ENCODE peak calls at places on chromosomes 2 and 18, in eight cellular contexts. One of them, this sample, is unnamed. For H3K27me3, the result is how much of the 10 kb centered on the place peaks cover.

GRCh38 chr18:59229681-59230443 is 9.9 kb downstream of the GRP start:
- DNase-seq in sigmoid colon: no peak
- DNase-seq in HCT116: no peak
- DNase-seq in HepG2: no peak
- DNase-seq in breast epithelium: no peak
- DNase-seq in heart left ventricle: no peak
- DNase-seq in IMR-90: no peak
- DNase-seq in transverse colon: no peak
- DNase-seq in this sample: no peak

GRCh38 chr18:75208055-75208835 is 694 bp downstream of the PTGR3 start:
- DNase-seq in IMR-90: peak
- DNase-seq in HepG2: peak
- DNase-seq in HCT116: no peak
- DNase-seq in breast epithelium: peak
- DNase-seq in heart left ventricle: peak
- DNase-seq in transverse colon: peak
- DNase-seq in sigmoid colon: peak
- DNase-seq in this sample: no peak

GRCh38 chr2:83071914-83072313 is 1387.2 kb downstream of the SUCLG1 start:
- DNase-seq in sigmoid colon: no peak
- DNase-seq in transverse colon: no peak
- DNase-seq in breast epithelium: no peak
- DNase-seq in heart left ventricle: no peak
- DNase-seq in HepG2: no peak
- DNase-seq in HCT116: no peak
- DNase-seq in IMR-90: no peak
- DNase-seq in this sample: no peak

GRCh38 chr2:69177063-69177771 is 164.2 kb downstream of the ANTXR1 start:
- DNase-seq in heart left ventricle: peak
- DNase-seq in sigmoid colon: peak
- DNase-seq in HCT116: no peak
- DNase-seq in breast epithelium: no peak
- DNase-seq in transverse colon: peak
- DNase-seq in IMR-90: peak
- DNase-seq in HepG2: peak
- DNase-seq in this sample: no peak

GRCh38 chr2:178747767-178748166 is 59.5 kb downstream of the TTN start:
- DNase-seq in HepG2: no peak
- DNase-seq in heart left ventricle: no peak
- DNase-seq in transverse colon: no peak
- DNase-seq in breast epithelium: no peak
- DNase-seq in IMR-90: peak
- DNase-seq in HCT116: no peak
- DNase-seq in sigmoid colon: no peak
- DNase-seq in this sample: no peak

GRCh38 chr2:216636570-216637450 is 3.6 kb downstream of the IGFBP2 start:
- DNase-seq in breast epithelium: no peak
- DNase-seq in IMR-90: peak
- DNase-seq in heart left ventricle: no peak
- DNase-seq in HCT116: peak
- DNase-seq in sigmoid colon: no peak
- DNase-seq in transverse colon: peak
- DNase-seq in HepG2: peak
- DNase-seq in this sample: no peak

GRCh38 chr2:152402780-152403388 is 67.9 kb downstream of the FMNL2 start:
- DNase-seq in heart left ventricle: no peak
- DNase-seq in sigmoid colon: no peak
- DNase-seq in HCT116: no peak
- DNase-seq in IMR-90: no peak
- DNase-seq in transverse colon: no peak
- DNase-seq in HepG2: no peak
- DNase-seq in breast epithelium: no peak
- DNase-seq in this sample: no peak

GRCh38 chr2:101473911-101474751 is 781 bp downstream of the RFX8 start:
- DNase-seq in HepG2: no peak
- DNase-seq in HCT116: no peak
- DNase-seq in sigmoid colon: peak
- DNase-seq in IMR-90: peak
- DNase-seq in breast epithelium: no peak
- DNase-seq in heart left ventricle: peak
- DNase-seq in transverse colon: peak
- DNase-seq in this sample: no peak

GRCh38 chr2:21800356-21800755 is 676.6 kb downstream of the TDRD15 start:
- DNase-seq in heart left ventricle: no peak
- DNase-seq in HepG2: no peak
- DNase-seq in IMR-90: peak
- DNase-seq in HCT116: no peak
- DNase-seq in transverse colon: no peak
- DNase-seq in breast epithelium: no peak
- DNase-seq in sigmoid colon: no peak
- DNase-seq in this sample: no peak

GRCh38 chr2:96647681-96648080 is 5.1 kb downstream of the FER1L5 start:
- DNase-seq in HepG2: no peak
- DNase-seq in transverse colon: no peak
- DNase-seq in IMR-90: no peak
- DNase-seq in breast epithelium: no peak
- DNase-seq in HCT116: no peak
- DNase-seq in heart left ventricle: no peak
- DNase-seq in sigmoid colon: no peak
- DNase-seq in this sample: no peak

GRCh38 chr2:166831930-166832329 is 56.4 kb upstream of the XIRP2 start:
- DNase-seq in transverse colon: no peak
- DNase-seq in HepG2: no peak
- DNase-seq in sigmoid colon: no peak
- DNase-seq in breast epithelium: no peak
- DNase-seq in IMR-90: peak
- DNase-seq in HCT116: no peak
- DNase-seq in heart left ventricle: no peak
- DNase-seq in this sample: no peak

GRCh38 chr2:10659898-10660568 is 29.7 kb downstream of the NOL10 start:
- DNase-seq in transverse colon: peak
- DNase-seq in HCT116: peak
- DNase-seq in IMR-90: peak
- DNase-seq in HepG2: peak
- DNase-seq in sigmoid colon: no peak
- DNase-seq in heart left ventricle: peak
- DNase-seq in breast epithelium: no peak
- DNase-seq in this sample: no peak

GRCh38 chr18:60676807-60677206 is 304.2 kb upstream of the MC4R start:
- DNase-seq in transverse colon: no peak
- DNase-seq in IMR-90: no peak
- DNase-seq in breast epithelium: no peak
- DNase-seq in heart left ventricle: no peak
- DNase-seq in sigmoid colon: no peak
- DNase-seq in HepG2: no peak
- DNase-seq in HCT116: no peak
- DNase-seq in this sample: no peak

GRCh38 chr2:280655-281110 is 7.2 kb downstream of the ALKAL2 start:
- DNase-seq in breast epithelium: no peak
- DNase-seq in sigmoid colon: no peak
- DNase-seq in IMR-90: no peak
- DNase-seq in transverse colon: no peak
- DNase-seq in heart left ventricle: no peak
- DNase-seq in HCT116: no peak
- DNase-seq in HepG2: no peak
- DNase-seq in this sample: no peak

DNA sequence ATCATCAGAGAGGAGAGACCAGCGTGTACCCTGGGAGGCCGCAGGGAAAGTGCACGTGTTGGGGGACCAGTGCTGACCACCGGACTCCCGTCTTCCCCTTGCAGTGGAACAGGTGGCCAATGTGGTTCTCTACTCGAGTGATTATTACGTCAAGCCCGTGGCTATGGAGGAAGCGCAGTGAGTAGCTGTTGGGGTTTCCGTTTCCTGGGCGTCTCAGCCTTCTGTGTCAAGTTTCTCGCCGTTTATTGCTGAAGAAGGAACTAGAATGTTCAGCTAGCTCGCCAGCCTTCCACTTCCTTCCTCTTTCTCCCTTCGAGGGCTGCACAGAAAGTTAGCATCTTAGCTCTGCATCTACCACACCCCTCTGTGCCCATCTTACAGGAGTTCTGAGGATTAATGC is 22.8 kb upstream of the DGKD start:
- DNase-seq in transverse colon: peak
- DNase-seq in breast epithelium: peak
- DNase-seq in IMR-90: no peak
- DNase-seq in HepG2: no peak
- DNase-seq in sigmoid colon: peak
- DNase-seq in heart left ventricle: peak
- DNase-seq in HCT116: no peak
- DNase-seq in this sample: peak
- TF ChIP-seq POLR2A in transverse colon: no peak
- TF ChIP-seq POLR2A in breast epithelium: no peak
- TF ChIP-seq POLR2A in IMR-90: no peak
- TF ChIP-seq POLR2A in HepG2: no peak
- TF ChIP-seq POLR2A in sigmoid colon: no peak
- TF ChIP-seq POLR2A in heart left ventricle: no peak
- TF ChIP-seq POLR2A in HCT116: no peak
- TF ChIP-seq POLR2A in this sample: no peak

GRCh38 chr2:158845444-158845843 is 50.3 kb downstream of the DAPL1 start:
- DNase-seq in HepG2: no peak
- DNase-seq in transverse colon: no peak
- DNase-seq in breast epithelium: no peak
- DNase-seq in heart left ventricle: no peak
- DNase-seq in HCT116: no peak
- DNase-seq in IMR-90: no peak
- DNase-seq in sigmoid colon: no peak
- DNase-seq in this sample: no peak

GRCh38 chr2:158841839-158842238 is 46.7 kb downstream of the DAPL1 start:
- DNase-seq in breast epithelium: no peak
- DNase-seq in HepG2: no peak
- DNase-seq in transverse colon: no peak
- DNase-seq in heart left ventricle: no peak
- DNase-seq in HCT116: no peak
- DNase-seq in sigmoid colon: no peak
- DNase-seq in IMR-90: peak
- DNase-seq in this sample: no peak

DNA sequence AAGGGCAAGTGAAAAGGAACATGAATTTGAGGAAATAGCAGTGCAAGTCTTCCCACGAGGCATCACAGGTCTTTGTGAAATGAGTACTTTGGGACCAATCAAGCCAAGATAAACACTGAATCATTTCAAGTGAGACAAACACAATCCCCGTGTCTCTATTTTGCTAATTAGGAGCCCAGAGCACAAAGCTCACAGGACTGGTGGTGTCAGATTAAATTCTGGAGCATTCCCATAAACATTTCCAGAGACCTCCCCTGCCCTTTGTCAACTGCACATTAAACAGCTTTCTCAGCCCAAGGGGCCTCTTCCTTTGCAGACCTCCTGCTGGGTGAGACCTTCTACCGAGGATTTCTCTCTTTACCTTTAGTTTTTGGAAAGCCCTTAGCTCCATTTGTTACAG is 50.8 kb downstream of the DAPL1 start:
- DNase-seq in heart left ventricle: no peak
- DNase-seq in transverse colon: no peak
- DNase-seq in HCT116: no peak
- DNase-seq in sigmoid colon: no peak
- DNase-seq in HepG2: no peak
- DNase-seq in IMR-90: no peak
- DNase-seq in breast epithelium: no peak
- DNase-seq in this sample: no peak
- H3K4me3 ChIP-seq in heart left ventricle: no peak
- H3K4me3 ChIP-seq in transverse colon: no peak
- H3K4me3 ChIP-seq in HCT116: no peak
- H3K4me3 ChIP-seq in sigmoid colon: no peak
- H3K4me3 ChIP-seq in HepG2: no peak
- H3K4me3 ChIP-seq in IMR-90: no peak
- H3K4me3 ChIP-seq in breast epithelium: no peak
- H3K4me3 ChIP-seq in this sample: no peak

DNA sequence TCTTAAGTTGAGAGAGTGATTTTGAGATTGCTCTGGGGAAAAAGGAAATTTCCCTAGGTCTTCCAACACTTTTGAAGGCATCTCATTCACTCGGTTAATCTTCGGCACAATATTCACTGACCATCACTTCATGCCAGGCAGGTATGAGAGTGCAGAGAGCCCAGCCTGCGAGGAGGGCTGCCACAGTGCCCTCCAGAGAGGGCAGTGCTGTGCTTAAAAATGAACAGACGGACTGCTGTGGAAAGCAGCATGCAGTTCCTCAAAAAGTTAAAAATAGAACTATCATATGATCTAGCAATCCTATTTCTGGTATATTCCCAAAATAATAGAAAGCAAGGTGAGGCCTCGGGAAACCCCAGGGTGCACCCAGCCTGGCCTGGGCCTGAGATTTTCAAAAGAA is 374.9 kb upstream of the RAB6C start:
- DNase-seq in IMR-90: no peak
- DNase-seq in heart left ventricle: no peak
- DNase-seq in HCT116: no peak
- DNase-seq in sigmoid colon: no peak
- DNase-seq in transverse colon: no peak
- DNase-seq in breast epithelium: no peak
- DNase-seq in HepG2: no peak
- DNase-seq in this sample: no peak
- H3K27me3 ChIP-seq in IMR-90: under half
- H3K27me3 ChIP-seq in heart left ventricle: under half
- H3K27me3 ChIP-seq in HCT116: under half
- H3K27me3 ChIP-seq in sigmoid colon: under half
- H3K27me3 ChIP-seq in transverse colon: under half
- H3K27me3 ChIP-seq in breast epithelium: under half
- H3K27me3 ChIP-seq in HepG2: under half
- H3K27me3 ChIP-seq in this sample: under half

GRCh38 chr2:86054539-86055082 is 51.1 kb downstream of the POLR1A start:
- DNase-seq in sigmoid colon: peak
- DNase-seq in heart left ventricle: no peak
- DNase-seq in HepG2: no peak
- DNase-seq in transverse colon: no peak
- DNase-seq in IMR-90: peak
- DNase-seq in breast epithelium: peak
- DNase-seq in HCT116: no peak
- DNase-seq in this sample: no peak

GRCh38 chr2:86053166-86053565 is 52.5 kb downstream of the POLR1A start:
- DNase-seq in transverse colon: no peak
- DNase-seq in IMR-90: no peak
- DNase-seq in HepG2: no peak
- DNase-seq in breast epithelium: no peak
- DNase-seq in sigmoid colon: no peak
- DNase-seq in HCT116: no peak
- DNase-seq in heart left ventricle: no peak
- DNase-seq in this sample: no peak

GRCh38 chr2:86052676-86053075 is 53.0 kb downstream of the POLR1A start:
- DNase-seq in breast epithelium: peak
- DNase-seq in HCT116: no peak
- DNase-seq in heart left ventricle: no peak
- DNase-seq in transverse colon: no peak
- DNase-seq in IMR-90: no peak
- DNase-seq in HepG2: no peak
- DNase-seq in sigmoid colon: peak
- DNase-seq in this sample: no peak

GRCh38 chr2:86050301-86050700 is 55.4 kb downstream of the POLR1A start:
- DNase-seq in IMR-90: no peak
- DNase-seq in sigmoid colon: no peak
- DNase-seq in breast epithelium: peak
- DNase-seq in heart left ventricle: no peak
- DNase-seq in HCT116: no peak
- DNase-seq in transverse colon: no peak
- DNase-seq in HepG2: no peak
- DNase-seq in this sample: no peak

DNA sequence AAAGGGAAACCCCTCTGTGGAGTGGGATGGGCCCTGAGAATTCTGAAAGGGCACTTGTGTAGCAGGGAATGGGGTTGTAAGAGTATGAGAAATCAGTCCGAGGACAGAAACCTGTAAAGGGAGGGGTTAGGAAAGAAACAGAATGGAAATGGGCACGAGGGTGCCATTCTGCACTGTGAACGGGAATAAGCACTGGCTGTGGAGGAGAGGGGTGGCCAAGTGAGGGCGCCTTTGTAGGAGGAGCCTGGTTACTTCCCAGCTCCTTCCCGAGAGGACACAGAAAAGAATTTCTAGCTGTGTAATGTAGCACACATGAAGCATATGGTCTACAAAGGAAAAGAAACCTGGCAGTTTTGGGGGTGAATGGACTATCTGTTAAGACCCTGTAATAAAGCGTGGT is 53.4 kb downstream of the POLR1A start:
- DNase-seq in HCT116: no peak
- DNase-seq in transverse colon: no peak
- DNase-seq in heart left ventricle: no peak
- DNase-seq in HepG2: no peak
- DNase-seq in breast epithelium: no peak
- DNase-seq in sigmoid colon: no peak
- DNase-seq in IMR-90: no peak
- DNase-seq in this sample: no peak
- TF ChIP-seq POLR2A in HCT116: no peak
- TF ChIP-seq POLR2A in transverse colon: no peak
- TF ChIP-seq POLR2A in heart left ventricle: no peak
- TF ChIP-seq POLR2A in HepG2: no peak
- TF ChIP-seq POLR2A in breast epithelium: no peak
- TF ChIP-seq POLR2A in sigmoid colon: no peak
- TF ChIP-seq POLR2A in IMR-90: no peak
- TF ChIP-seq POLR2A in this sample: no peak

This sample was measured in esophagus squamous epithelium.